ENCODE peak calls at places on chromosomes 16 and 17, in six cellular contexts. One of them, this sample, is unnamed.

GRCh38 chr16:53546988-53547391 is 44.0 kb upstream of the AKTIP start:
- DNase-seq in activated T-helper 1 cell treated with Interleukin-2 at 50 U/mL for 16 hours: no peak
- DNase-seq in transverse colon: no peak
- DNase-seq in neural progenitor cell: peak
- DNase-seq in LHCN-M2: peak
- DNase-seq in HTR-8/SVneo: no peak
- DNase-seq in this sample: no peak

GRCh38 chr16:56860226-56861020 is 4.6 kb upstream of the SLC12A3 start:
- DNase-seq in activated T-helper 1 cell treated with Interleukin-2 at 50 U/mL for 16 hours: no peak
- DNase-seq in transverse colon: peak
- DNase-seq in neural progenitor cell: no peak
- DNase-seq in LHCN-M2: no peak
- DNase-seq in HTR-8/SVneo: no peak
- DNase-seq in this sample: no peak

GRCh38 chr17:36742267-36743000 is 141.1 kb downstream of the MRM1 start:
- DNase-seq in activated T-helper 1 cell treated with Interleukin-2 at 50 U/mL for 16 hours: no peak
- DNase-seq in transverse colon: no peak
- DNase-seq in neural progenitor cell: peak
- DNase-seq in LHCN-M2: no peak
- DNase-seq in HTR-8/SVneo: no peak
- DNase-seq in this sample: no peak

GRCh38 chr17:60146206-60146605 is 3.6 kb upstream of the CA4 start:
- DNase-seq in activated T-helper 1 cell treated with Interleukin-2 at 50 U/mL for 16 hours: no peak
- DNase-seq in transverse colon: no peak
- DNase-seq in neural progenitor cell: no peak
- DNase-seq in LHCN-M2: no peak
- DNase-seq in HTR-8/SVneo: no peak
- DNase-seq in this sample: no peak

GRCh38 chr16:324451-325334 is 27.8 kb downstream of the AXIN1 start:
- DNase-seq in activated T-helper 1 cell treated with Interleukin-2 at 50 U/mL for 16 hours: peak
- DNase-seq in transverse colon: peak
- DNase-seq in neural progenitor cell: no peak
- DNase-seq in LHCN-M2: no peak
- DNase-seq in HTR-8/SVneo: no peak
- DNase-seq in this sample: peak

GRCh38 chr17:19321481-19322128 is 40.9 kb downstream of the B9D1 start:
- DNase-seq in activated T-helper 1 cell treated with Interleukin-2 at 50 U/mL for 16 hours: no peak
- DNase-seq in transverse colon: no peak
- DNase-seq in neural progenitor cell: peak
- DNase-seq in LHCN-M2: no peak
- DNase-seq in HTR-8/SVneo: no peak
- DNase-seq in this sample: no peak

GRCh38 chr16:11349599-11350276 is 4.5 kb downstream of the RMI2 start:
- DNase-seq in activated T-helper 1 cell treated with Interleukin-2 at 50 U/mL for 16 hours: no peak
- DNase-seq in transverse colon: peak
- DNase-seq in neural progenitor cell: no peak
- DNase-seq in LHCN-M2: peak
- DNase-seq in HTR-8/SVneo: no peak
- DNase-seq in this sample: peak

GRCh38 chr16:66476328-66477027 is 49.4 kb downstream of the BEAN1 start:
- DNase-seq in activated T-helper 1 cell treated with Interleukin-2 at 50 U/mL for 16 hours: no peak
- DNase-seq in transverse colon: no peak
- DNase-seq in neural progenitor cell: no peak
- DNase-seq in LHCN-M2: no peak
- DNase-seq in HTR-8/SVneo: no peak
- DNase-seq in this sample: no peak

GRCh38 chr16:53946745-53947386 is 242.9 kb downstream of the FTO start:
- DNase-seq in activated T-helper 1 cell treated with Interleukin-2 at 50 U/mL for 16 hours: no peak
- DNase-seq in transverse colon: no peak
- DNase-seq in neural progenitor cell: no peak
- DNase-seq in LHCN-M2: no peak
- DNase-seq in HTR-8/SVneo: no peak
- DNase-seq in this sample: no peak

GRCh38 chr17:75774471-75774987 is 9.5 kb upstream of the GALK1 start:
- DNase-seq in activated T-helper 1 cell treated with Interleukin-2 at 50 U/mL for 16 hours: no peak
- DNase-seq in transverse colon: peak
- DNase-seq in neural progenitor cell: no peak
- DNase-seq in LHCN-M2: no peak
- DNase-seq in HTR-8/SVneo: no peak
- DNase-seq in this sample: no peak

GRCh38 chr16:85462405-85463227 is 150.5 kb upstream of the GSE1 start:
- DNase-seq in activated T-helper 1 cell treated with Interleukin-2 at 50 U/mL for 16 hours: no peak
- DNase-seq in transverse colon: no peak
- DNase-seq in neural progenitor cell: peak
- DNase-seq in LHCN-M2: no peak
- DNase-seq in HTR-8/SVneo: no peak
- DNase-seq in this sample: peak

GRCh38 chr17:81189670-81190530 is 23.9 kb upstream of the AATK start:
- DNase-seq in activated T-helper 1 cell treated with Interleukin-2 at 50 U/mL for 16 hours: no peak
- DNase-seq in transverse colon: no peak
- DNase-seq in neural progenitor cell: peak
- DNase-seq in LHCN-M2: no peak
- DNase-seq in HTR-8/SVneo: no peak
- DNase-seq in this sample: no peak

GRCh38 chr17:34892864-34893263 is 68.4 kb downstream of the CCT6B start:
- DNase-seq in activated T-helper 1 cell treated with Interleukin-2 at 50 U/mL for 16 hours: no peak
- DNase-seq in transverse colon: no peak
- DNase-seq in neural progenitor cell: peak
- DNase-seq in LHCN-M2: no peak
- DNase-seq in HTR-8/SVneo: peak
- DNase-seq in this sample: no peak

GRCh38 chr16:86288716-86289294 is 221.5 kb upstream of the FOXF1 start:
- DNase-seq in activated T-helper 1 cell treated with Interleukin-2 at 50 U/mL for 16 hours: no peak
- DNase-seq in transverse colon: no peak
- DNase-seq in neural progenitor cell: peak
- DNase-seq in LHCN-M2: no peak
- DNase-seq in HTR-8/SVneo: no peak
- DNase-seq in this sample: no peak

GRCh38 chr16:19757762-19758595 is 39.9 kb downstream of the IQCK start:
- DNase-seq in activated T-helper 1 cell treated with Interleukin-2 at 50 U/mL for 16 hours: no peak
- DNase-seq in transverse colon: no peak
- DNase-seq in neural progenitor cell: no peak
- DNase-seq in LHCN-M2: no peak
- DNase-seq in HTR-8/SVneo: no peak
- DNase-seq in this sample: no peak

GRCh38 chr17:21059761-21060160 is 16.9 kb upstream of the USP22 start:
- DNase-seq in activated T-helper 1 cell treated with Interleukin-2 at 50 U/mL for 16 hours: no peak
- DNase-seq in transverse colon: no peak
- DNase-seq in neural progenitor cell: no peak
- DNase-seq in LHCN-M2: no peak
- DNase-seq in HTR-8/SVneo: no peak
- DNase-seq in this sample: no peak

GRCh38 chr17:3911271-3912053 is 4.8 kb downstream of the P2RX1 start:
- DNase-seq in activated T-helper 1 cell treated with Interleukin-2 at 50 U/mL for 16 hours: peak
- DNase-seq in transverse colon: peak
- DNase-seq in neural progenitor cell: no peak
- DNase-seq in LHCN-M2: no peak
- DNase-seq in HTR-8/SVneo: no peak
- DNase-seq in this sample: no peak

GRCh38 chr17:58677204-58677880 is 14.5 kb downstream of the TEX14 start:
- DNase-seq in activated T-helper 1 cell treated with Interleukin-2 at 50 U/mL for 16 hours: no peak
- DNase-seq in transverse colon: no peak
- DNase-seq in neural progenitor cell: no peak
- DNase-seq in LHCN-M2: no peak
- DNase-seq in HTR-8/SVneo: no peak
- DNase-seq in this sample: no peak

This sample was measured in thyroid gland.